ENCODE peak calls at places on chromosomes 4 and X, in five cellular contexts. V is left ventricle myocardium inferior, Y is cardiac fibroblast, W is germinal center, G is Calu3. K is an unnamed sample.

GRCh38 chr4:26052663-26053534 is 138.9 kb downstream of the SMIM20 start:
- DNase-seq in V (no peak), Y (no peak), W (no peak), G (no peak), K (no peak)

GRCh38 chr4:6616087-6616995 is 24.1 kb upstream of the MRFAP1 start:
- DNase-seq in V (no peak), Y (no peak), W (no peak), G (no peak), K (no peak)

GRCh38 chrX:141879616-141880015 is 24.1 kb upstream of the MAGEC1 start:
- DNase-seq in V (no peak), Y (peak), W (no peak), G (no peak), K (no peak)

GRCh38 chr4:102799816-102800215 is 27.5 kb downstream of the UBE2D3 start:
- DNase-seq in V (no peak), Y (peak), W (no peak), G (no peak), K (no peak)

GRCh38 chr4:44447563-44448504 is 775 bp downstream of the KCTD8 start:
- DNase-seq in V (peak), Y (peak), W (peak), G (no peak), K (peak)

GRCh38 chr4:107027379-107027778 is 8.7 kb downstream of the DKK2 start:
- DNase-seq in V (no peak), Y (no peak), W (no peak), G (no peak), K (no peak)

GRCh38 chr4:54058171-54058570 is 6.2 kb downstream of the CHIC2 start:
- DNase-seq in V (no peak), Y (no peak), W (no peak), G (no peak), K (peak)

GRCh38 chr4:111400736-111401135 is 744.5 kb upstream of the FAM241A start:
- DNase-seq in V (no peak), Y (peak), W (no peak), G (no peak), K (no peak)

GRCh38 chrX:136146614-136147319 is 566 bp upstream of the FHL1 start:
- DNase-seq in V (peak), Y (no peak), W (no peak), G (no peak), K (peak)

GRCh38 chr4:156746111-156746510 is 225.5 kb downstream of the PDGFC start:
- DNase-seq in V (no peak), Y (no peak), W (no peak), G (no peak), K (no peak)

GRCh38 chr4:73740353-73740778 is at the start of gene CXCL8:
- DNase-seq in V (peak), Y (peak), W (no peak), G (peak), K (no peak)

GRCh38 chr4:99186029-99186428 is 33.0 kb downstream of the ADH6 start:
- DNase-seq in V (no peak), Y (no peak), W (no peak), G (no peak), K (no peak)

GRCh38 chr4:67918428-67918827 is 34.6 kb upstream of the TMPRSS11D start:
- DNase-seq in V (no peak), Y (no peak), W (no peak), G (no peak), K (no peak)

GRCh38 chr4:7892212-7893019 is 47.2 kb downstream of the AFAP1 start:
- DNase-seq in V (no peak), Y (peak), W (no peak), G (no peak), K (no peak)

GRCh38 chr4:48949518-48950207 is 36.4 kb upstream of the CWH43 start:
- DNase-seq in V (no peak), Y (no peak), W (no peak), G (no peak), K (no peak)

GRCh38 chr4:152340818-152341217 is 195.1 kb downstream of the FBXW7 start:
- DNase-seq in V (no peak), Y (no peak), W (no peak), G (no peak), K (no peak)

GRCh38 chr4:38290360-38290759 is 330.2 kb downstream of the PTTG2 start:
- DNase-seq in V (no peak), Y (peak), W (no peak), G (no peak), K (no peak)

GRCh38 chrX:37896491-37896890 is 49.1 kb upstream of the DYNLT3 start:
- DNase-seq in V (no peak), Y (no peak), W (no peak), G (no peak), K (no peak)

GRCh38 chr4:118910221-118910620 is 21.6 kb downstream of the SYNPO2 start:
- DNase-seq in V (no peak), Y (peak), W (no peak), G (no peak), K (no peak)

GRCh38 chr4:7771056-7771455 is 168.6 kb downstream of the AFAP1 start:
- DNase-seq in V (no peak), Y (no peak), W (no peak), G (no peak), K (no peak)

GRCh38 chr4:105944535-105944934 is 49.3 kb downstream of the NPNT start:
- DNase-seq in V (no peak), Y (peak), W (no peak), G (no peak), K (no peak)

GRCh38 chr4:40458683-40459082 is 123.5 kb downstream of the CHRNA9 start:
- DNase-seq in V (no peak), Y (no peak), W (no peak), G (no peak), K (no peak)

GRCh38 chr4:139785356-139785755 is 119.7 kb downstream of the MGST2 start:
- DNase-seq in V (no peak), Y (no peak), W (no peak), G (no peak), K (no peak)

GRCh38 chrX:1165535-1166196 is 46.8 kb downstream of the CRLF2 start:
- DNase-seq in V (no peak), Y (peak), W (no peak), G (no peak), K (peak)

GRCh38 chr4:3340703-3341088 is 47.9 kb downstream of the RGS12 start:
- DNase-seq in V (no peak), Y (no peak), W (no peak), G (no peak), K (no peak)

K was measured in GM13976.